ENCODE peak calls at places on chromosome 18, in four cellular contexts. J is GM13977, W is NCI-H1105 treated with DMSO at 0.1 percent for 48 hours, E is HEK293T. K is an unnamed sample.
A peak's percentile ranks its signal among the peaks of the same experiment; 100 is the strongest.

GRCh38 chr18:58505181-58505580 is 123.7 kb downstream of the ALPK2 start:
- DNase-seq in J (no peak), E (no peak), W (no peak), K (no peak)

GRCh38 chr18:32454667-32455066 is 16.0 kb downstream of the GAREM1 start:
- DNase-seq in J (no peak), E (no peak), W (no peak), K (no peak)

GRCh38 chr18:48868468-48869466 is 82.0 kb downstream of the SMAD7 start:
- DNase-seq in J (peak; percentile 89), E (no peak), W (no peak), K (no peak)

GRCh38 chr18:45161850-45162249 is 453.4 kb upstream of the SLC14A2 start:
- DNase-seq in E (no peak), W (no peak), J (no peak), K (no peak)

GRCh38 chr18:63016270-63016669 is 300.9 kb downstream of the PHLPP1 start:
- DNase-seq in W (peak; percentile 66), E (peak; percentile 53), J (peak; percentile 74), K (peak; percentile 74)

GRCh38 chr18:56501896-56502295 is 136.5 kb downstream of the TXNL1 start:
- DNase-seq in J (no peak), E (no peak), W (no peak), K (no peak)

GRCh38 chr18:35334821-35335220 is 9.4 kb downstream of the ZNF24 start:
- DNase-seq in W (no peak), J (no peak), E (no peak), K (no peak)

GRCh38 chr18:1475867-1476266 is 571.2 kb downstream of the ADCYAP1 start:
- DNase-seq in J (no peak), E (no peak), W (no peak), K (no peak)

GRCh38 chr18:74868461-74868860 is 270.8 kb downstream of the ZNF407 start:
- DNase-seq in J (no peak), E (no peak), W (no peak), K (no peak)

GRCh38 chr18:36031407-36031806 is 36.0 kb downstream of the RPRD1A start:
- DNase-seq in E (no peak), W (no peak), J (no peak), K (no peak)

GRCh38 chr18:1227025-1227424 is 322.4 kb downstream of the ADCYAP1 start:
- DNase-seq in E (no peak), J (no peak), W (no peak), K (no peak)

GRCh38 chr18:69000366-69000765 is 202.5 kb downstream of the CCDC102B start:
- DNase-seq in E (no peak), W (no peak), J (no peak), K (no peak)

GRCh38 chr18:3156325-3156640 is 63.5 kb downstream of the MYOM1 start:
- DNase-seq in W (no peak), J (no peak), E (no peak), K (no peak)

GRCh38 chr18:22324191-22325131 is 93.3 kb downstream of the CTAGE1 start:
- DNase-seq in J (no peak), E (peak; percentile 61), W (no peak), K (no peak)

GRCh38 chr18:61637319-61637718 is 255.5 kb downstream of the RNF152 start:
- DNase-seq in W (no peak), J (no peak), E (no peak), K (peak; percentile 68)

GRCh38 chr18:77168666-77169358 is 36.2 kb upstream of the MBP start:
- DNase-seq in W (no peak), J (no peak), E (no peak), K (no peak)

GRCh38 chr18:45957100-45957499 is 10.0 kb downstream of the EPG5 start:
- DNase-seq in J (no peak), E (no peak), W (no peak), K (no peak)